ENCODE peak calls at places on chromosomes 11 and 22, in six cellular contexts. G, O, R, M, A and N are unnamed samples.

GRCh38 chr11:68457898-68458249 is 2.7 kb upstream of the PPP6R3 start:
- DNase-seq in G (no peak), O (no peak), R (no peak), M (no peak), A (no peak), N (no peak)

GRCh38 chr11:115391598-115391997 is 112.6 kb downstream of the CADM1 start:
- DNase-seq in G (no peak), O (no peak), R (peak), M (peak), A (no peak), N (peak)

GRCh38 chr11:100682247-100682969 is 4.7 kb upstream of the ARHGAP42 start:
- DNase-seq in G (no peak), O (no peak), R (peak), M (no peak), A (peak), N (peak)

GRCh38 chr11:2558861-2559526 is 114.2 kb downstream of the KCNQ1 start:
- DNase-seq in G (no peak), O (no peak), R (no peak), M (no peak), A (no peak), N (no peak)

GRCh38 chr22:50304528-50305392 is 2.7 kb downstream of the PLXNB2 start:
- DNase-seq in G (no peak), O (no peak), R (no peak), M (no peak), A (no peak), N (no peak)

GRCh38 chr22:44881624-44882023 is 128.2 kb downstream of the PHF21B start:
- DNase-seq in G (no peak), O (no peak), R (no peak), M (no peak), A (no peak), N (no peak)

GRCh38 chr11:2951235-2952110 is 22.3 kb upstream of the PHLDA2 start:
- DNase-seq in G (no peak), O (no peak), R (peak), M (no peak), A (peak), N (no peak)

GRCh38 chr22:30870451-30871345 is 97.9 kb downstream of the MORC2 start:
- DNase-seq in G (peak), O (no peak), R (no peak), M (no peak), A (no peak), N (no peak)

GRCh38 chr11:912266-912665 is 1.7 kb upstream of the CHID1 start:
- DNase-seq in G (no peak), O (no peak), R (no peak), M (no peak), A (no peak), N (no peak)

GRCh38 chr22:19674929-19675253 is 39.4 kb upstream of the SEPTIN5 start:
- DNase-seq in G (no peak), O (no peak), R (no peak), M (no peak), A (no peak), N (no peak)

GRCh38 chr11:117315285-117316196 is 515 bp downstream of the BACE1 start:
- DNase-seq in G (no peak), O (no peak), R (no peak), M (no peak), A (peak), N (no peak)

GRCh38 chr22:38406617-38407016 is 48.4 kb downstream of the KCNJ4 start:
- DNase-seq in G (no peak), O (no peak), R (peak), M (no peak), A (no peak), N (no peak)

GRCh38 chr11:61728940-61729219 is 23.6 kb upstream of the MYRF start:
- DNase-seq in G (no peak), O (no peak), R (peak), M (no peak), A (peak), N (no peak)

GRCh38 chr22:38707346-38707745 is 1.6 kb downstream of the GTPBP1 start:
- DNase-seq in G (no peak), O (peak), R (peak), M (no peak), A (peak), N (peak)

GRCh38 chr11:1642288-1643145 is 12.9 kb downstream of the KRTAP5-5 start:
- DNase-seq in G (no peak), O (no peak), R (no peak), M (no peak), A (no peak), N (no peak)

GRCh38 chr11:118928108-118928869 is 2.6 kb upstream of the BCL9L start:
- DNase-seq in G (peak), O (peak), R (peak), M (peak), A (peak), N (peak)

GRCh38 chr11:131661137-131661536 is 290.7 kb downstream of the NTM start:
- DNase-seq in G (no peak), O (peak), R (peak), M (no peak), A (peak), N (no peak)

GRCh38 chr11:112859787-112860186 is 101.4 kb upstream of the NCAM1 start:
- DNase-seq in G (no peak), O (no peak), R (no peak), M (no peak), A (no peak), N (no peak)

GRCh38 chr11:1052133-1053011 is 15.9 kb upstream of the MUC6 start:
- DNase-seq in G (no peak), O (no peak), R (no peak), M (no peak), A (no peak), N (no peak)

GRCh38 chr11:93525601-93526000 is 17.6 kb downstream of the SMCO4 start:
- DNase-seq in G (no peak), O (no peak), R (peak), M (no peak), A (peak), N (no peak)

GRCh38 chr11:93526691-93527583 is 16.3 kb downstream of the SMCO4 start:
- DNase-seq in G (no peak), O (no peak), R (no peak), M (no peak), A (no peak), N (no peak)

GRCh38 chr11:93526058-93526633 is 17.0 kb downstream of the SMCO4 start:
- DNase-seq in G (no peak), O (no peak), R (no peak), M (no peak), A (no peak), N (no peak)

GRCh38 chr11:93524173-93524536 is 19.0 kb downstream of the SMCO4 start:
- DNase-seq in G (no peak), O (no peak), R (no peak), M (no peak), A (peak), N (no peak)

GRCh38 chr11:93524868-93525267 is 18.3 kb downstream of the SMCO4 start:
- DNase-seq in G (no peak), O (no peak), R (no peak), M (no peak), A (no peak), N (no peak)
- H3K23ac ChIP-seq in G (no peak), O (peak), R (no peak), M (no peak), A (no peak), N (no peak)

DNA sequence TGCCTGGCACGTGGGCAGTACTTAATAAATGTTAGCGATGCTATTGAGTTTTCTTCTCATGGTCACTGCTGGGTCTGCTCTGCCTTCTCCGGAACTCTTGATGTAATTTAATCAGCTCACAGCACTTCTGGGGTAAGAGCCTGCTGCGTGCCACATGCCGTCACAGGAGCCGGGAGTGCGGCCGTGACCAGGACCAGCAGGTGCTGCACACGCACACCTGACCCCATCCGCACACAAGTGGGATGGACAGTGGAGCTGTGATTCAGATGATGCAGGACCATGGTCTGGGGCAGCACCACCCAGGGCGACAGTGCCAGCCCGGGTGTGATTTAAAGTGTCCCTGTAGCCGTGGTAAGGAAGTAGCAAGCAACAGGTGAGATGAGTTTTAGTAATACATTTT is 61.2 kb downstream of the TBC1D22A start:
- DNase-seq in G (no peak), O (no peak), R (no peak), M (no peak), A (no peak), N (no peak)
- H4K8ac ChIP-seq in G (no peak), O (no peak), R (no peak), M (no peak), A (no peak), N (no peak)

DNA sequence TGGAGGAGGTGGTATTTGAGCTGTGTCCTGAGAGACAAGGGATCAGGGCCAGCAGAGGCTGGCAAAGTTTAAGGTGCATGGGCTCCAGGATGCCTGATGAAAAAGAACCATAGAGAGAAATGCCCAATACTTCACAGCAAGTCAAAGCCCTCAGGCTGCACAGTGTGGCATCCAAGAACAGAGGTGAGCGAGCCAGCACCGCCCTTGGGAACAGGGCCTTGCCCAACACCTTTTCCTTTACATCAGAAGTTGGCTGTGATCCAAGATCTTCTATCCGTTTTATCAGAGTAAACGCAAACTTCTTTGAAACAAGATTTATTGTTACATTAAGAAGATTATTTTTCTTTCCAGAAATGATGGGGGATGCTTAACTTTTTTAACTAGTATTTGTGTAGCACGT is 1.4 kb downstream of the B3GNT6 start:
- DNase-seq in G (no peak), O (peak), R (no peak), M (no peak), A (no peak), N (no peak)
- H3K23ac ChIP-seq in G (no peak), O (no peak), R (no peak), M (no peak), A (no peak), N (no peak)

DNA sequence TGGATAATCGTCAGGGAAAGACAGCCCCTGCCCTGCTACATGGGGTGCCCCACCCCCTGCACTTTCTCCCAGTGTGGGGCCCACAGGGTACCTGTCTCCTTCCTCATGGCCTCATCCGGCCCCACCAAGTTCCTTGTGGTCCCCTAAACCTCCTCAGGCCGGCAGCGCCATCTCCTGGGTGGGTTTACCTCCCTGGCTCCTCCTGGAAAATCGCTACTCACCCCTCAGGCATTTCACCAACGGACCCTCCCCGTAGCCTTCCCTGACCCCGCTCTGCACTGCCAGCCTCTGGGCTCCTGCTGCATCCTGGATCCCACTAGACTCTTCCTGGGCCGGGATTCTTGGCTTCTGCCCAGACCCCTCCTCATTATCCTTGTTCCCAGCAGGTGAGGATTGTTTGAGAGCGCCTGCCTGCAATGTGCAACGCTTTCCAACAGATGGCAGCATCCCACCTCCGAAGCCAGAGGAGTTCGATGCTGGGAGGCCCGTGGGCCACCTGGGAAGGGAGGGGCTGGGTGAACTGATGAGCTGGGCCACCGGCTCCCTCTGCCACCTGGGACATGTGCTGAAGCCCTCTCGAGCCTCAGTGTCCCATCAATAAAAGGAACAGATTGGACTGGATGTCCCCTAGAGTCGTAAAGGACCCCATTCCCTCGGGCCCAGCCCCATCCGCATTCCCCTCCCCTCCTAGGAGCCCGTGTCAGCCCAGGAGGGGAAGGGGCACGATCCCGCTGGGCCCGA is 44.2 kb upstream of the TTLL12 start:
- DNase-seq in G (peak), O (peak), R (peak), M (peak), A (peak), N (peak)
- H4K8ac ChIP-seq in G (no peak), O (no peak), R (no peak), M (no peak), A (no peak), N (no peak)

GRCh38 chr22:25372000-25372595 is 152.7 kb downstream of the CRYBB2 start:
- DNase-seq in G (no peak), O (no peak), R (no peak), M (no peak), A (no peak), N (no peak)
- H3K23ac ChIP-seq in G (no peak), O (no peak), R (no peak), M (no peak), A (no peak), N (no peak)

GRCh38 chr11:47393163-47394049 is 15.0 kb upstream of the SLC39A13 start:
- DNase-seq in G (peak), O (no peak), R (peak), M (no peak), A (peak), N (no peak)

GRCh38 chr11:47391077-47391583 is 12.8 kb upstream of the SPI1 start:
- DNase-seq in G (peak), O (no peak), R (no peak), M (no peak), A (peak), N (no peak)

GRCh38 chr11:47392546-47393162 is 14.3 kb upstream of the SPI1 start:
- DNase-seq in G (no peak), O (no peak), R (no peak), M (no peak), A (no peak), N (no peak)

GRCh38 chr11:47390084-47390760 is 11.9 kb upstream of the SPI1 start:
- DNase-seq in G (no peak), O (no peak), R (no peak), M (no peak), A (no peak), N (no peak)

DNA sequence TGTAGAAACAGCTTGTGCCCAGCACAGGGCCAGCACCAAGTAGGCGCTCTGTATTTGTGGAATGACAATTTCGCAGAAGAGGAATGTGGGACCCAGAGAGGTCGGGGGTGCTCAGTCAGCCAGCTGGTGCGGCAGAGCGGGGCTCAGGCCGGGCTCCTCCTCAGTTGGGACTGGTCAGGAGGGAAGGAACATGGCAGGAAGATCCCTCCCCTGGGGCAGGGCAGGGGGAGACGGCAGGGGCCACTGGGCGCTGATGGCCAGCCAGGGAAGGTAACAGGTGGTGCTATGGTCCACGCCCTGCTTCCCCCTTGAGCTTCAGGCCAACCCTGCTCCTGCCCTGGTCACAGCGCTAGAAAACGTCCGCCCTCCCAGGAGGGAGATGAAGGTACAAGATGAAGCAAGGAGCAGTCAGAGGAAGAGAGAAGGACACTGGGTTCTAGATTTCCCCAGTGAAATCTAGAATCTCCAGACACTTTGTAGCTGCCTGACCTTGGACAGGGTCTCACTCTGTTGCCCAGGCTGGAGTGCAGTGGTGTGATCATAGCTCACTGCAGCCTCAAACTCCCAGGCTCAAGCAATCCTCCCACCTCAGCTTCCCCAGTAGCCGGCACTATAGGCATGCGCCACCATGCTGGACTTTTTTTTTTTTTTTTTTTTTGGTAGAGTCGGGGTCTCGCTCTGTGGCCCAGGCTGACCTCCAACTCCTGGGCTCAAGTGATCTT is 13.5 kb upstream of the SPI1 start:
- DNase-seq in G (no peak), O (no peak), R (no peak), M (no peak), A (no peak), N (no peak)
- H4K8ac ChIP-seq in G (no peak), O (no peak), R (no peak), M (no peak), A (no peak), N (no peak)

DNA sequence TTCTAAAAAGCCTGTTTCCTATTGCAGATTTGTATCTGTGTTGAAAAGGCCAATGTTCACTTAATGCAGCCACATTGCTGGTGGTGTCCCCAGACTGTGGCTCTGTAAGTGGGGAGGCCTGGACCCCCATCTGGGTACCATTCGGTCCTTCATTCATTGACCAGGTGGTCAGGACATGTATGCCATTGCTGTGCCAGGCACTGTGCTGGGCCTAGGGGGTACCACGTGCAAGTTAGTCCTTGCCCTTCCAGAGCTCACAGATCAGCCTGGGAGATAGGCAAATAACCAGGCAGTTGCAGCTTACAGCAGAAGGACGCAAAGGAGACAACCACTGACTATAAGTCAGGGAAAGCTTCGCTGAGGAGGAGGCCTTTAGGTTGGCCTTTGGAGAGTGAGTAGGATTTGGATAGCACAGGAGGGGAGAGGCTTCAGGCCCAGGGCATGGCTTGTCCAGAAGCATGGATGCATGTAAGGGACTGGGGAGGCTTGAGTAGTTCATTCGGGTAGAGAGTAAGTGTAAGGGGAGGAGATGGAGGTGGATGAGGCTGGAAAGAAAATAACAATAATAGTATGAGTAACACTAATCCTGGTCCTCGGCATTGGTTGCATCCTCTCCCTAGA is 5.0 kb downstream of the PRDM11 start:
- DNase-seq in G (no peak), O (no peak), R (no peak), M (no peak), A (no peak), N (no peak)
- H3K23ac ChIP-seq in G (no peak), O (no peak), R (no peak), M (no peak), A (no peak), N (no peak)

DNA sequence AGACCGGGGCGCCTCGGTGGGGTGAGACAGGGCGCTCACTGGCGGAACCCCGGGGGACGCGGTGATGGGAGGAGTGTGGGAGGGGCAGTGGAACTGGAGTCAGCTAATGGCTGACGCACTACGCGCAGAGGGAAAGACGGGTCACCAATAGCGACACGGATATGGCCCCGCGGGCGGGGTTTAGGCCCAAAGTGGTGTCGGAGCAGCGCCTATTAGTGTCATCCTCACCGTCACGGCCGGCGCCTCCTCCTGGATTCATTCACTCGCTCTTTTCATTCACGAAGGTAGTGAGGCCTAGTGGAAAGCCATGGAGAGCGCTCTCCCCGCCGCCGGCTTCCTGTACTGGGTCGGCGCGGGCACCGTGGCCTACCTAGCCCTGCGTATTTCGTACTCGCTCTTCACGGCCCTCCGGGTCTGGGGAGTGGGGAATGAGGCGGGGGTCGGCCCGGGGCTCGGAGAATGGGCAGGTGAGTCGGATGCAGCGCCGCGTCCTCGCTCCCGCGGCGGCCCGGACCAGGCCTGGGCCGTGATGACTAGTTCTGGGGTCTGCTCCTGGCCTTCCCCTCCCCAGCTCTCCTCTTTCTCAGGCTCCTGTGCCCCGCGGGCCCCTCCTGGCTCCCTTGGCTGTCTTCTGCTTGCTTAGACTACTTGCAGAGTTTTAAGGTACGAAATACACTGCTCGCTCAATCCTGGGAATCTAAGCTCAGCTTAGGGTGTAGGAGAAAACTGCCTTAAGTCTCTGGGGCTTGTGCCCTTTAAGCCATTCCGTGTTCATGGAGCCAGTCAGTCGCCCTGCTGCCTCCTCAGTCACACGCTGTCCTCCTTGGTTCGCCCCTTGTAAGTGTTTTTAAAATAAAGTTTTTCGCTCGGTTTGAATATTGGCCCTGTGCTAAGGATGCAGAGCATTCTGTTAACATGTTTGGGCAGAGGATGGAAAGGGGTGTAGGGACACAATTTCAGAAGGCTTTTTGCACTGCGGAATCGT is at the start of gene HSD17B12:
- DNase-seq in G (peak), O (peak), R (peak), M (peak), A (peak), N (peak)
- H4K8ac ChIP-seq in G (no peak), O (peak), R (peak), M (no peak), A (peak), N (no peak)

GRCh38 chr11:122847437-122847836 is 9.1 kb downstream of the CRTAM start:
- DNase-seq in G (no peak), O (no peak), R (no peak), M (no peak), A (no peak), N (no peak)
- H3K23ac ChIP-seq in G (no peak), O (no peak), R (no peak), M (no peak), A (no peak), N (no peak)

GRCh38 chr11:69892986-69893555 is 73.9 kb upstream of the FGF3 start:
- DNase-seq in G (no peak), O (no peak), R (no peak), M (no peak), A (no peak), N (no peak)
- H4K8ac ChIP-seq in G (no peak), O (no peak), R (no peak), M (no peak), A (no peak), N (no peak)